ENCODE peak calls at places on chromosome 19, in six cellular contexts. H, K, V, Z, O and N are unnamed samples.

GRCh38 chr19:41376998-41377365 is 649 bp downstream of the TMEM91 start:
- DNase-seq in Z (no peak), V (no peak), O (no peak), K (no peak), H (peak), N (no peak)

GRCh38 chr19:2478756-2479555 is 3.0 kb downstream of the GADD45B start:
- DNase-seq in V (no peak), Z (peak), K (no peak), O (no peak), H (peak), N (peak)

GRCh38 chr19:596263-596655 is 6.6 kb downstream of the HCN2 start:
- DNase-seq in H (no peak), O (no peak), Z (no peak), K (no peak), V (no peak), N (no peak)

GRCh38 chr19:17775245-17775927 is 19.6 kb upstream of the B3GNT3 start:
- DNase-seq in V (peak), Z (no peak), O (no peak), H (peak), K (no peak), N (no peak)

GRCh38 chr19:43691755-43692154 is 21.8 kb upstream of the PLAUR start:
- DNase-seq in H (no peak), O (no peak), V (no peak), K (no peak), Z (no peak), N (no peak)

GRCh38 chr19:2627319-2627829 is 75.1 kb downstream of the GNG7 start:
- DNase-seq in O (no peak), Z (peak), H (peak), K (no peak), V (no peak), N (peak)

GRCh38 chr19:41531438-41532311 is 44.3 kb upstream of the CEACAM21 start:
- DNase-seq in O (no peak), V (no peak), Z (peak), H (peak), K (no peak), N (peak)

GRCh38 chr19:18743281-18743825 is 47.8 kb downstream of the COMP start:
- DNase-seq in O (no peak), K (no peak), V (peak), H (no peak), Z (peak), N (no peak)

GRCh38 chr19:13986348-13986904 is 19.7 kb downstream of the RFX1 start:
- DNase-seq in K (peak), H (peak), Z (peak), V (peak), O (peak), N (peak)

GRCh38 chr19:10548746-10549276 is 5.1 kb downstream of the ATG4D start:
- DNase-seq in K (no peak), Z (no peak), O (no peak), H (no peak), V (no peak), N (no peak)

GRCh38 chr19:21482863-21483276 is 22.5 kb upstream of the ZNF429 start:
- DNase-seq in O (no peak), H (peak), V (no peak), Z (peak), K (no peak), N (peak)

GRCh38 chr19:28403698-28404099 is 809.3 kb downstream of the UQCRFS1 start:
- DNase-seq in Z (no peak), V (no peak), H (no peak), K (no peak), O (no peak), N (no peak)

GRCh38 chr19:34365463-34366401 is 736 bp downstream of the GPI start:
- DNase-seq in H (peak), V (peak), O (peak), K (no peak), Z (peak), N (peak)

GRCh38 chr19:4866595-4867424 is 657 bp downstream of the PLIN3 start:
- DNase-seq in H (peak), O (no peak), Z (peak), V (peak), K (no peak), N (no peak)

GRCh38 chr19:3979674-3980352 is 5.5 kb downstream of the EEF2 start:
- DNase-seq in Z (no peak), H (no peak), V (no peak), O (no peak), K (no peak), N (no peak)

GRCh38 chr19:20968092-20968491 is 45.0 kb downstream of the ZNF85 start:
- DNase-seq in Z (no peak), O (no peak), V (no peak), K (no peak), H (no peak), N (no peak)

GRCh38 chr19:42282036-42282762 is 13.1 kb downstream of the CIC start:
- DNase-seq in O (no peak), K (no peak), Z (peak), H (no peak), V (peak), N (no peak)

GRCh38 chr19:55118401-55118991 is 1.1 kb upstream of the PPP1R12C start:
- DNase-seq in Z (peak), H (peak), K (no peak), O (peak), V (peak), N (peak)

GRCh38 chr19:13633109-13633508 is 126.8 kb upstream of the CACNA1A start:
- DNase-seq in Z (no peak), O (no peak), H (no peak), K (no peak), V (no peak), N (no peak)

GRCh38 chr19:18488403-18488723 is 33.5 kb downstream of the ELL start:
- DNase-seq in Z (no peak), K (no peak), H (no peak), O (no peak), V (no peak), N (no peak)

GRCh38 chr19:41407271-41407670 is 9.7 kb downstream of the BCKDHA start:
- DNase-seq in Z (no peak), H (no peak), K (no peak), O (no peak), V (no peak), N (no peak)

GRCh38 chr19:28977826-28978225 is 235.1 kb downstream of the UQCRFS1 start:
- DNase-seq in K (no peak), Z (no peak), H (no peak), O (no peak), V (no peak), N (no peak)

GRCh38 chr19:15815306-15815705 is at the start of gene OR10H1:
- DNase-seq in O (no peak), Z (no peak), H (no peak), V (no peak), K (no peak), N (no peak)

GRCh38 chr19:10961073-10961762 is 388 bp downstream of the SMARCA4 start:
- DNase-seq in K (no peak), V (no peak), O (peak), Z (peak), H (peak), N (no peak)